ENCODE peak calls at places on chromosomes 13 and 19, in six cellular contexts. W, R, H, T, J and E are unnamed samples.

GRCh38 chr19:13972368-13973155 is 20.3 kb downstream of the DCAF15 start:
- DNase-seq in W (no peak), R (no peak), H (no peak), T (no peak), J (no peak), E (no peak)

GRCh38 chr19:295687-296370 is 4.6 kb upstream of the PLPP2 start:
- DNase-seq in W (no peak), R (no peak), H (no peak), T (no peak), J (no peak), E (no peak)

GRCh38 chr13:49029570-49029969 is 53.9 kb downstream of the FNDC3A start:
- DNase-seq in W (no peak), R (no peak), H (no peak), T (no peak), J (no peak), E (no peak)

GRCh38 chr19:10191347-10191746 is 3.4 kb downstream of the DNMT1 start:
- DNase-seq in W (peak), R (no peak), H (peak), T (peak), J (no peak), E (peak)

GRCh38 chr13:46160474-46161066 is 21.4 kb downstream of the LCP1 start:
- DNase-seq in W (peak), R (no peak), H (peak), T (no peak), J (peak), E (peak)

GRCh38 chr13:73060251-73061160 is 1.7 kb downstream of the KLF5 start:
- DNase-seq in W (peak), R (no peak), H (peak), T (peak), J (peak), E (no peak)

GRCh38 chr13:23433171-23434153 is at the start of gene SACS:
- DNase-seq in W (no peak), R (no peak), H (peak), T (no peak), J (no peak), E (no peak)

GRCh38 chr13:92355213-92355612 is 871.4 kb upstream of the GPC6 start:
- DNase-seq in W (no peak), R (peak), H (peak), T (no peak), J (no peak), E (no peak)

GRCh38 chr13:53848546-53848945 is 819.9 kb downstream of the OLFM4 start:
- DNase-seq in W (no peak), R (no peak), H (no peak), T (no peak), J (no peak), E (no peak)

GRCh38 chr19:4186087-4186993 is 3.9 kb downstream of the ANKRD24 start:
- DNase-seq in W (peak), R (no peak), H (peak), T (peak), J (peak), E (peak)

GRCh38 chr19:11410682-11411081 is 8.4 kb downstream of the RGL3 start:
- DNase-seq in W (no peak), R (no peak), H (no peak), T (no peak), J (no peak), E (no peak)